ENCODE peak calls at places on chromosomes 5 and 9, in four cellular contexts. One of them, this sample, is unnamed.

GRCh38 chr5:180470966-180471582 is 23.1 kb upstream of the CNOT6 start:
- DNase-seq in cardiac muscle cell: peak
- DNase-seq in activated CD4-positive, alpha-beta T cell treated with anti-CD3 and anti-CD28 coated beads, Interleukin-2, amount 50 U/mL, for 48 hours: peak
- DNase-seq in nucleus accumbens: peak
- DNase-seq in this sample: peak

GRCh38 chr5:86797677-86798076 is 179.9 kb downstream of the COX7C start:
- DNase-seq in activated CD4-positive, alpha-beta T cell treated with anti-CD3 and anti-CD28 coated beads, Interleukin-2, amount 50 U/mL, for 48 hours: no peak
- DNase-seq in nucleus accumbens: no peak
- DNase-seq in cardiac muscle cell: no peak
- DNase-seq in this sample: no peak

GRCh38 chr9:126532951-126533910 is 80.5 kb upstream of the LMX1B start:
- DNase-seq in activated CD4-positive, alpha-beta T cell treated with anti-CD3 and anti-CD28 coated beads, Interleukin-2, amount 50 U/mL, for 48 hours: no peak
- DNase-seq in cardiac muscle cell: no peak
- DNase-seq in nucleus accumbens: no peak
- DNase-seq in this sample: no peak

GRCh38 chr9:13268469-13268868 is 11.0 kb downstream of the MPDZ start:
- DNase-seq in cardiac muscle cell: no peak
- DNase-seq in activated CD4-positive, alpha-beta T cell treated with anti-CD3 and anti-CD28 coated beads, Interleukin-2, amount 50 U/mL, for 48 hours: no peak
- DNase-seq in nucleus accumbens: no peak
- DNase-seq in this sample: peak

GRCh38 chr5:57408714-57409113 is 73.9 kb downstream of the ACTBL2 start:
- DNase-seq in activated CD4-positive, alpha-beta T cell treated with anti-CD3 and anti-CD28 coated beads, Interleukin-2, amount 50 U/mL, for 48 hours: no peak
- DNase-seq in cardiac muscle cell: no peak
- DNase-seq in nucleus accumbens: no peak
- DNase-seq in this sample: peak

GRCh38 chr5:38319486-38319885 is 61.1 kb downstream of the EGFLAM start:
- DNase-seq in nucleus accumbens: no peak
- DNase-seq in cardiac muscle cell: no peak
- DNase-seq in activated CD4-positive, alpha-beta T cell treated with anti-CD3 and anti-CD28 coated beads, Interleukin-2, amount 50 U/mL, for 48 hours: no peak
- DNase-seq in this sample: no peak

GRCh38 chr5:36462295-36463021 is 143.9 kb upstream of the SLC1A3 start:
- DNase-seq in cardiac muscle cell: no peak
- DNase-seq in nucleus accumbens: no peak
- DNase-seq in activated CD4-positive, alpha-beta T cell treated with anti-CD3 and anti-CD28 coated beads, Interleukin-2, amount 50 U/mL, for 48 hours: no peak
- DNase-seq in this sample: no peak

GRCh38 chr5:77844408-77845272 is 68.5 kb upstream of the TBCA start:
- DNase-seq in activated CD4-positive, alpha-beta T cell treated with anti-CD3 and anti-CD28 coated beads, Interleukin-2, amount 50 U/mL, for 48 hours: no peak
- DNase-seq in cardiac muscle cell: peak
- DNase-seq in nucleus accumbens: peak
- DNase-seq in this sample: no peak

GRCh38 chr9:14418262-14419200 is 104.6 kb upstream of the NFIB start:
- DNase-seq in activated CD4-positive, alpha-beta T cell treated with anti-CD3 and anti-CD28 coated beads, Interleukin-2, amount 50 U/mL, for 48 hours: no peak
- DNase-seq in nucleus accumbens: no peak
- DNase-seq in cardiac muscle cell: no peak
- DNase-seq in this sample: peak

GRCh38 chr5:76376141-76376900 is 26.8 kb upstream of the IQGAP2 start:
- DNase-seq in cardiac muscle cell: no peak
- DNase-seq in activated CD4-positive, alpha-beta T cell treated with anti-CD3 and anti-CD28 coated beads, Interleukin-2, amount 50 U/mL, for 48 hours: no peak
- DNase-seq in nucleus accumbens: no peak
- DNase-seq in this sample: no peak

This sample was measured in fibroblast of pulmonary artery.